ENCODE peak calls at places on chromosomes 7 and 10, in four cellular contexts. One of them, this sample, is unnamed.

GRCh38 chr10:91700788-91701444 is 68.0 kb upstream of the PPP1R3C start:
- DNase-seq in ascending aorta: no peak
- DNase-seq in substantia nigra: no peak
- DNase-seq in effector memory CD4-positive, alpha-beta T cell: no peak
- DNase-seq in this sample: no peak

GRCh38 chr7:22173884-22174573 is 182.9 kb downstream of the RAPGEF5 start:
- DNase-seq in ascending aorta: no peak
- DNase-seq in effector memory CD4-positive, alpha-beta T cell: no peak
- DNase-seq in substantia nigra: no peak
- DNase-seq in this sample: no peak

GRCh38 chr10:9951481-9952257 is 1066.0 kb upstream of the CELF2 start:
- DNase-seq in effector memory CD4-positive, alpha-beta T cell: no peak
- DNase-seq in substantia nigra: no peak
- DNase-seq in ascending aorta: no peak
- DNase-seq in this sample: no peak

GRCh38 chr7:37674534-37674933 is 9.0 kb upstream of the GPR141 start:
- DNase-seq in effector memory CD4-positive, alpha-beta T cell: no peak
- DNase-seq in ascending aorta: no peak
- DNase-seq in substantia nigra: no peak
- DNase-seq in this sample: no peak

GRCh38 chr10:126179637-126180036 is 208.6 kb downstream of the ADAM12 start:
- DNase-seq in ascending aorta: no peak
- DNase-seq in substantia nigra: no peak
- DNase-seq in effector memory CD4-positive, alpha-beta T cell: no peak
- DNase-seq in this sample: no peak

GRCh38 chr10:87507879-87508278 is 3.2 kb downstream of the MINPP1 start:
- DNase-seq in substantia nigra: no peak
- DNase-seq in effector memory CD4-positive, alpha-beta T cell: no peak
- DNase-seq in ascending aorta: no peak
- DNase-seq in this sample: no peak

GRCh38 chr10:79070091-79070610 is 1.4 kb downstream of the ZMIZ1 start:
- DNase-seq in effector memory CD4-positive, alpha-beta T cell: no peak
- DNase-seq in ascending aorta: peak; percentile 77
- DNase-seq in substantia nigra: no peak
- DNase-seq in this sample: no peak

GRCh38 chr7:17633099-17633498 is 307.2 kb downstream of the SNX13 start:
- DNase-seq in substantia nigra: no peak
- DNase-seq in ascending aorta: no peak
- DNase-seq in effector memory CD4-positive, alpha-beta T cell: no peak
- DNase-seq in this sample: no peak

GRCh38 chr7:130925136-130925794 is 191.3 kb upstream of the KLF14 start:
- DNase-seq in effector memory CD4-positive, alpha-beta T cell: no peak
- DNase-seq in substantia nigra: no peak
- DNase-seq in ascending aorta: no peak
- DNase-seq in this sample: no peak

GRCh38 chr10:8279598-8279997 is 225.1 kb downstream of the GATA3 start:
- DNase-seq in effector memory CD4-positive, alpha-beta T cell: no peak
- DNase-seq in ascending aorta: no peak
- DNase-seq in substantia nigra: no peak
- DNase-seq in this sample: no peak

GRCh38 chr10:93086289-93086688 is 12.6 kb downstream of the CYP26A1 start:
- DNase-seq in ascending aorta: no peak
- DNase-seq in effector memory CD4-positive, alpha-beta T cell: no peak
- DNase-seq in substantia nigra: no peak
- DNase-seq in this sample: no peak

GRCh38 chr10:26215923-26216576 is 524 bp upstream of the GAD2 start:
- DNase-seq in ascending aorta: no peak
- DNase-seq in effector memory CD4-positive, alpha-beta T cell: no peak
- DNase-seq in substantia nigra: no peak
- DNase-seq in this sample: peak; percentile 36

GRCh38 chr10:130745251-130745650 is 566.3 kb downstream of the TCERG1L start:
- DNase-seq in substantia nigra: no peak
- DNase-seq in ascending aorta: peak; percentile 42
- DNase-seq in effector memory CD4-positive, alpha-beta T cell: no peak
- DNase-seq in this sample: no peak

GRCh38 chr10:4733150-4733842 is 92.7 kb upstream of the AKR1E2 start:
- DNase-seq in effector memory CD4-positive, alpha-beta T cell: no peak
- DNase-seq in ascending aorta: no peak
- DNase-seq in substantia nigra: no peak
- DNase-seq in this sample: no peak

GRCh38 chr10:71264345-71265200 is 52.2 kb downstream of the UNC5B start:
- DNase-seq in ascending aorta: no peak
- DNase-seq in effector memory CD4-positive, alpha-beta T cell: no peak
- DNase-seq in substantia nigra: no peak
- DNase-seq in this sample: no peak

GRCh38 chr10:33617381-33617780 is 282.9 kb upstream of the NRP1 start:
- DNase-seq in effector memory CD4-positive, alpha-beta T cell: no peak
- DNase-seq in substantia nigra: no peak
- DNase-seq in ascending aorta: no peak
- DNase-seq in this sample: no peak

GRCh38 chr7:100735730-100736129 is 2.3 kb downstream of the ZAN start:
- DNase-seq in ascending aorta: no peak
- DNase-seq in effector memory CD4-positive, alpha-beta T cell: no peak
- DNase-seq in substantia nigra: no peak
- DNase-seq in this sample: no peak

GRCh38 chr10:110709444-110709828 is 65.3 kb downstream of the RBM20 start:
- DNase-seq in effector memory CD4-positive, alpha-beta T cell: no peak
- DNase-seq in ascending aorta: no peak
- DNase-seq in substantia nigra: no peak
- DNase-seq in this sample: no peak

GRCh38 chr10:22429981-22430421 is 84.7 kb downstream of the SPAG6 start:
- DNase-seq in ascending aorta: no peak
- DNase-seq in effector memory CD4-positive, alpha-beta T cell: no peak
- DNase-seq in substantia nigra: no peak
- DNase-seq in this sample: no peak

GRCh38 chr10:125127110-125127509 is 33.3 kb downstream of the CTBP2 start:
- DNase-seq in substantia nigra: no peak
- DNase-seq in effector memory CD4-positive, alpha-beta T cell: no peak
- DNase-seq in ascending aorta: no peak
- DNase-seq in this sample: no peak

GRCh38 chr10:125129076-125129458 is 31.3 kb downstream of the CTBP2 start:
- DNase-seq in effector memory CD4-positive, alpha-beta T cell: no peak
- DNase-seq in substantia nigra: no peak
- DNase-seq in ascending aorta: no peak
- DNase-seq in this sample: no peak

GRCh38 chr10:125130260-125130659 is 30.1 kb downstream of the CTBP2 start:
- DNase-seq in effector memory CD4-positive, alpha-beta T cell: no peak
- DNase-seq in substantia nigra: no peak
- DNase-seq in ascending aorta: no peak
- DNase-seq in this sample: no peak

GRCh38 chr10:125127986-125128385 is 32.4 kb downstream of the CTBP2 start:
- DNase-seq in ascending aorta: no peak
- DNase-seq in substantia nigra: no peak
- DNase-seq in effector memory CD4-positive, alpha-beta T cell: no peak
- DNase-seq in this sample: no peak

GRCh38 chr10:125128397-125129075 is 31.8 kb downstream of the CTBP2 start:
- DNase-seq in effector memory CD4-positive, alpha-beta T cell: no peak
- DNase-seq in substantia nigra: no peak
- DNase-seq in ascending aorta: no peak
- DNase-seq in this sample: no peak
- H3K27ac ChIP-seq in effector memory CD4-positive, alpha-beta T cell: no peak overlapping the region
- H3K27ac ChIP-seq in substantia nigra: no peak overlapping the region
- H3K27ac ChIP-seq in ascending aorta: peak overlapping the region; percentile 40
- H3K27ac ChIP-seq in this sample: no peak overlapping the region

GRCh38 chr7:5282464-5283316 is at the start of gene SLC29A4:
- DNase-seq in substantia nigra: no peak
- DNase-seq in effector memory CD4-positive, alpha-beta T cell: no peak
- DNase-seq in ascending aorta: no peak
- DNase-seq in this sample: no peak

GRCh38 chr7:5286933-5287332 is 4.2 kb downstream of the SLC29A4 start:
- DNase-seq in effector memory CD4-positive, alpha-beta T cell: no peak
- DNase-seq in substantia nigra: no peak
- DNase-seq in ascending aorta: no peak
- DNase-seq in this sample: no peak

GRCh38 chr7:5284304-5285281 is 1.9 kb downstream of the SLC29A4 start:
- DNase-seq in substantia nigra: no peak
- DNase-seq in ascending aorta: no peak
- DNase-seq in effector memory CD4-positive, alpha-beta T cell: no peak
- DNase-seq in this sample: peak; percentile 49

GRCh38 chr7:5279734-5280133 is 3.0 kb upstream of the SLC29A4 start:
- DNase-seq in substantia nigra: no peak
- DNase-seq in effector memory CD4-positive, alpha-beta T cell: no peak
- DNase-seq in ascending aorta: no peak
- DNase-seq in this sample: no peak

GRCh38 chr7:5283421-5284303 is 919 bp downstream of the SLC29A4 start:
- DNase-seq in substantia nigra: no peak
- DNase-seq in ascending aorta: no peak
- DNase-seq in effector memory CD4-positive, alpha-beta T cell: no peak
- DNase-seq in this sample: no peak
- H3K27ac ChIP-seq in substantia nigra: no peak overlapping the region
- H3K27ac ChIP-seq in ascending aorta: no peak overlapping the region
- H3K27ac ChIP-seq in effector memory CD4-positive, alpha-beta T cell: no peak overlapping the region
- H3K27ac ChIP-seq in this sample: no peak overlapping the region

GRCh38 chr10:118792501-118792900 is 37.7 kb upstream of the CACUL1 start:
- DNase-seq in ascending aorta: peak; percentile 69
- DNase-seq in effector memory CD4-positive, alpha-beta T cell: no peak
- DNase-seq in substantia nigra: no peak
- DNase-seq in this sample: peak; percentile 22

GRCh38 chr10:118798186-118798811 is 43.5 kb upstream of the CACUL1 start:
- DNase-seq in effector memory CD4-positive, alpha-beta T cell: no peak
- DNase-seq in substantia nigra: no peak
- DNase-seq in ascending aorta: no peak
- DNase-seq in this sample: no peak

GRCh38 chr10:118790058-118790457 is 35.3 kb upstream of the CACUL1 start:
- DNase-seq in substantia nigra: no peak
- DNase-seq in effector memory CD4-positive, alpha-beta T cell: no peak
- DNase-seq in ascending aorta: no peak
- DNase-seq in this sample: no peak

DNA sequence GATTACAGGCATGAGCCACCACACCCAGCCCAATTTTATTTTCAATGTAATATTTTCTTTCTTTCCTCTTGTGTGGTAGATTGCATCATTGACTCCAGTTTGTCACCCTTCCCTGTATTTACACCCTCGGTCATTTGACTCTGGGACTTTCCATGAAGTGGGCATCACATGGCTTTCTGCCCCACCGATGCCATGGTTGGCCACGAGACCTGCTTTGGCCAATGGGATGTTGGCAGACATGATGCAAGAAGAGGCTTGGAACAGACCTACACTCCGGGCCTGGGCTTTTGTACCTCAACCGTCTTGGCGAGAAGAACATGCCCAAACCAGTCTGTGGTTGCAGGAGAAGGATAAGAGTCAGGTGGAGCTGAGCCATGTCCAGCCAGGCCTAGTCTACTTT is 38.8 kb upstream of the CACUL1 start:
- DNase-seq in effector memory CD4-positive, alpha-beta T cell: no peak
- DNase-seq in substantia nigra: no peak
- DNase-seq in ascending aorta: peak; percentile 73
- DNase-seq in this sample: no peak
- H3K27ac ChIP-seq in effector memory CD4-positive, alpha-beta T cell: no peak overlapping the region
- H3K27ac ChIP-seq in substantia nigra: no peak overlapping the region
- H3K27ac ChIP-seq in ascending aorta: no peak overlapping the region
- H3K27ac ChIP-seq in this sample: no peak overlapping the region

GRCh38 chr7:138889982-138890381 is 91.2 kb downstream of the KIAA1549 start:
- DNase-seq in ascending aorta: no peak
- DNase-seq in effector memory CD4-positive, alpha-beta T cell: no peak
- DNase-seq in substantia nigra: no peak
- DNase-seq in this sample: no peak
- H3K27ac ChIP-seq in ascending aorta: no peak overlapping the region
- H3K27ac ChIP-seq in effector memory CD4-positive, alpha-beta T cell: no peak overlapping the region
- H3K27ac ChIP-seq in substantia nigra: no peak overlapping the region
- H3K27ac ChIP-seq in this sample: no peak overlapping the region

DNA sequence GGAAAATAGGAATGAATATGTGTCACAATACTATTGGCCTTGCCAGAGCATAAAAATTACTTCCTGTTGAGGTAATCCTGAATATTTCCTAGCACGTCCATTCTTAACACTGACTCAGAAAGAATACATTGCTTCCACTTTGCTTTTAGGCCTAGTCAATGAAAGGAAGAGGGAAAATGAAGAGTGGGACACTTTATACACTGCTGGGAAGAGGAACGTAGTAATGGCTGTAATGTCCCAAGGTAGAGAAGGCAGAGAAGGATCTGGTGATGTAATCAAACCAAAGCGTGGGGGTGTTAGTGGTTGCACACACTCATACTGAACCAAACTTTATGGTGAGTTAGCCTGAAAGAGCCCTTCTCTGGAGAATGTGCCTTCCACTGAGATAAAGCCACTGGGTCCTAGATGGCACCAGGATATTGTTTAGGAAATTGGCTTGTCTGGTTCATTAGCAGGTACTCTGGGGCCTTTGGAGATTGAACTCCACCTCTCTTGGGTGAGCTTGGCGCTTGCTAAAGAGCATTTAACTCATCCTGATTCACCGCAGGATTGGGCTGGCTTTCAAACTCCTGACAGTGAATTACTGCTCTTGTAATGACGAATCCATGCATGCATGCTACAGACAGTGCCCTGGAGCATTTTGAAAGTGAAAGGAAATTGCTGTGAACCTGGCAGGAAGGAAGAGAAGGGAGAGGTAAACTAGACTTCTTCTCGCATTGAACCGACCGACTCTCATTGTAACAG is 254.9 kb downstream of the KIAA1217 start:
- DNase-seq in ascending aorta: no peak
- DNase-seq in substantia nigra: no peak
- DNase-seq in effector memory CD4-positive, alpha-beta T cell: no peak
- DNase-seq in this sample: no peak
- H3K27ac ChIP-seq in ascending aorta: peak overlapping the region; percentile 24
- H3K27ac ChIP-seq in substantia nigra: no peak overlapping the region
- H3K27ac ChIP-seq in effector memory CD4-positive, alpha-beta T cell: no peak overlapping the region
- H3K27ac ChIP-seq in this sample: no peak overlapping the region

GRCh38 chr10:113369185-113369785 is 183.6 kb upstream of the HABP2 start:
- DNase-seq in effector memory CD4-positive, alpha-beta T cell: no peak
- DNase-seq in ascending aorta: no peak
- DNase-seq in substantia nigra: no peak
- DNase-seq in this sample: no peak
- H3K27ac ChIP-seq in effector memory CD4-positive, alpha-beta T cell: no peak overlapping the region
- H3K27ac ChIP-seq in ascending aorta: no peak overlapping the region
- H3K27ac ChIP-seq in substantia nigra: no peak overlapping the region
- H3K27ac ChIP-seq in this sample: no peak overlapping the region

GRCh38 chr7:76332073-76332472 is 26.7 kb downstream of the YWHAG start:
- DNase-seq in effector memory CD4-positive, alpha-beta T cell: no peak
- DNase-seq in substantia nigra: no peak
- DNase-seq in ascending aorta: no peak
- DNase-seq in this sample: no peak

GRCh38 chr7:76333388-76334101 is 25.2 kb downstream of the YWHAG start:
- DNase-seq in substantia nigra: no peak
- DNase-seq in ascending aorta: peak; percentile 78
- DNase-seq in effector memory CD4-positive, alpha-beta T cell: no peak
- DNase-seq in this sample: no peak

GRCh38 chr7:76337147-76337546 is 21.6 kb downstream of the YWHAG start:
- DNase-seq in substantia nigra: no peak
- DNase-seq in effector memory CD4-positive, alpha-beta T cell: no peak
- DNase-seq in ascending aorta: no peak
- DNase-seq in this sample: no peak

GRCh38 chr7:76336094-76336493 is 22.7 kb downstream of the YWHAG start:
- DNase-seq in substantia nigra: no peak
- DNase-seq in effector memory CD4-positive, alpha-beta T cell: no peak
- DNase-seq in ascending aorta: no peak
- DNase-seq in this sample: no peak

GRCh38 chr7:76334320-76334967 is 24.3 kb downstream of the YWHAG start:
- DNase-seq in effector memory CD4-positive, alpha-beta T cell: no peak
- DNase-seq in substantia nigra: no peak
- DNase-seq in ascending aorta: no peak
- DNase-seq in this sample: no peak
- H3K27ac ChIP-seq in effector memory CD4-positive, alpha-beta T cell: no peak overlapping the region
- H3K27ac ChIP-seq in substantia nigra: no peak overlapping the region
- H3K27ac ChIP-seq in ascending aorta: no peak overlapping the region
- H3K27ac ChIP-seq in this sample: no peak overlapping the region

GRCh38 chr7:6554848-6555247 is 3.6 kb upstream of the GRID2IP start:
- DNase-seq in ascending aorta: no peak
- DNase-seq in substantia nigra: no peak
- DNase-seq in effector memory CD4-positive, alpha-beta T cell: no peak
- DNase-seq in this sample: no peak
- H3K27ac ChIP-seq in ascending aorta: no peak overlapping the region
- H3K27ac ChIP-seq in substantia nigra: no peak overlapping the region
- H3K27ac ChIP-seq in effector memory CD4-positive, alpha-beta T cell: no peak overlapping the region
- H3K27ac ChIP-seq in this sample: no peak overlapping the region